ENCODE peak calls at places on chromosomes 7 and 10, in ten cellular contexts. Y is neuronal stem cell, J is NT2/D1, Q is mammary epithelial cell, W is NB4, T is left ventricle myocardium inferior, S is lower leg skin, B is A673, P is ovary, C is BJ. X is an unnamed sample.

GRCh38 chr7:86598311-86598710 is 45.4 kb upstream of the GRM3 start:
- DNase-seq in Y (no peak), J (peak; percentile 27), Q (no peak), W (peak; percentile 36), T (no peak), S (no peak), B (peak; percentile 39), P (no peak), C (no peak), X (no peak)

GRCh38 chr7:18624436-18624835 is 128.9 kb downstream of the HDAC9 start:
- DNase-seq in Y (no peak), J (no peak), Q (no peak), W (no peak), T (no peak), S (no peak), B (peak; percentile 85), P (no peak), C (no peak), X (no peak)

GRCh38 chr7:107479303-107479702 is 9.4 kb downstream of the GPR22 start:
- DNase-seq in Y (no peak), J (no peak), Q (no peak), W (no peak), T (no peak), S (no peak), B (no peak), P (no peak), C (no peak), X (no peak)

GRCh38 chr7:122380993-122381392 is 76.4 kb upstream of the FEZF1 start:
- DNase-seq in Y (peak; percentile 23), J (no peak), Q (no peak), W (no peak), T (no peak), S (no peak), B (peak; percentile 23), P (no peak), C (no peak), X (no peak)

GRCh38 chr10:110876000-110876399 is 4.3 kb downstream of the PDCD4 start:
- DNase-seq in Y (no peak), J (no peak), Q (no peak), W (no peak), T (no peak), S (no peak), B (no peak), P (no peak), C (no peak), X (no peak)

GRCh38 chr10:128022216-128023196 is 103.7 kb downstream of the MKI67 start:
- DNase-seq in Y (no peak), J (no peak), Q (no peak), W (no peak), T (no peak), S (no peak), B (no peak), P (no peak), C (no peak), X (no peak)

GRCh38 chr7:45885264-45885882 is 2.9 kb upstream of the IGFBP1 start:
- DNase-seq in Y (no peak), J (no peak), Q (peak; percentile 67), W (no peak), T (no peak), S (no peak), B (no peak), P (no peak), C (no peak), X (no peak)

GRCh38 chr10:88379575-88379974 is 203.5 kb downstream of the RNLS start:
- DNase-seq in Y (no peak), J (no peak), Q (peak; percentile 62), W (peak; percentile 14), T (no peak), S (no peak), B (no peak), P (no peak), C (no peak), X (no peak)

GRCh38 chr7:140238778-140239652 is 62.2 kb upstream of the KDM7A start:
- DNase-seq in Y (no peak), J (no peak), Q (no peak), W (no peak), T (no peak), S (no peak), B (no peak), P (no peak), C (no peak), X (no peak)

GRCh38 chr10:69123306-69123746 is 652 bp upstream of the VPS26A start:
- DNase-seq in Y (no peak), J (peak; percentile 33), Q (peak; percentile 69), W (no peak), T (peak; percentile 57), S (no peak), B (peak; percentile 77), P (no peak), C (peak; percentile 7), X (no peak)

GRCh38 chr10:34677591-34677990 is 137.5 kb downstream of the PARD3 start:
- DNase-seq in Y (no peak), J (no peak), Q (no peak), W (no peak), T (no peak), S (no peak), B (peak; percentile 32), P (no peak), C (no peak), X (no peak)

GRCh38 chr7:112395411-112395810 is 54.8 kb upstream of the IFRD1 start:
- DNase-seq in Y (no peak), J (no peak), Q (no peak), W (peak; percentile 24), T (no peak), S (no peak), B (peak; percentile 76), P (no peak), C (no peak), X (no peak)

GRCh38 chr10:22321156-22321711 is 335 bp downstream of the BMI1 start:
- DNase-seq in Y (peak; percentile 75), J (no peak), Q (peak; percentile 73), W (peak; percentile 70), T (peak; percentile 72), S (peak; percentile 47), B (peak; percentile 83), P (peak; percentile 57), C (no peak), X (no peak)

GRCh38 chr7:1175967-1176851 is 16.2 kb upstream of the ZFAND2A start:
- DNase-seq in Y (peak; percentile 80), J (peak; percentile 70), Q (peak; percentile 40), W (peak; percentile 92), T (peak; percentile 80), S (peak; percentile 73), B (peak; percentile 88), P (peak; percentile 86), C (no peak), X (no peak)
- H3K4me3 ChIP-seq in Y (no peak overlapping the region), J (no peak overlapping the region), Q (no peak overlapping the region), W (peak overlapping the region; percentile 38), T (peak overlapping the region; percentile 51), S (no peak overlapping the region), B (peak overlapping the region; percentile 28), P (no peak overlapping the region), C (peak overlapping the region; percentile 25), X (peak overlapping the region; percentile 1)

DNA sequence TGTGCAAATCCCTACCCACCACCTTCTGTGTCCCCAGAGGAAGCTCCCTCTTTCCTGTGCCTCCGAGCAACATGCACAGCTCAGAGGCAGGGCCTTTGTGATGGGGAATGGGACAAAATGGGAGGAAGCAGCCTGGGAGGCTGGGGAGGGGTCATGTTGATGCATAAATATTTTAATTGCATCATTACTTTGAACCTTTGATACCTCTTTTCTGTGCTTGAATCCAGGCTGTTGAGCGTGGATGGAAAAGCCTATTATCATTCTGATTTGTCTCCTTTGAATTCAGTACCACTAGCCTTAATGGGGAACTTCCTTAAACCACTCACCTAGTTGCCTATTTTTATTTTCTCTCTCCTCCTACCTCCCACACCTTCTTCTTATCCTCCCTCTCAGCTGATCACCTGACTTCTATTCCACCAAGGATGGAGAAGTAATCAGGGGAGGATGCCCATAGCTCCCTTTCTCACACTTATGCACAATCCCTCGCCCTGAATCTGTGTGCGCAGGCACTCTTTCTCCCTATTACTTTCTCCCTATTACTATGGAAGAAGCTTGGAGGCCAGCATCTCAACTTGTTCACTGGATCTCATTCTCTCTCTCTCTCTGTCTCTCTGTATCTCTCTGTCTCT is 78.5 kb downstream of the SEC61G start:
- DNase-seq in Y (no peak), J (peak; percentile 75), Q (no peak), W (no peak), T (no peak), S (no peak), B (no peak), P (no peak), C (no peak), X (no peak)
- H3K4me3 ChIP-seq in Y (no peak overlapping the region), J (no peak overlapping the region), Q (no peak overlapping the region), W (no peak overlapping the region), T (no peak overlapping the region), S (no peak overlapping the region), B (no peak overlapping the region), P (no peak overlapping the region), C (no peak overlapping the region), X (no peak overlapping the region)

GRCh38 chr7:39304178-39304577 is 262.0 kb upstream of the YAE1 start:
- DNase-seq in Y (no peak), J (no peak), Q (no peak), W (no peak), T (no peak), S (no peak), B (no peak), P (no peak), C (no peak), X (no peak)

GRCh38 chr7:39300276-39300675 is 265.9 kb upstream of the YAE1 start:
- DNase-seq in Y (no peak), J (no peak), Q (no peak), W (no peak), T (no peak), S (no peak), B (no peak), P (no peak), C (peak; percentile 20), X (no peak)

GRCh38 chr7:39304683-39305405 is 261.4 kb upstream of the YAE1 start:
- DNase-seq in Y (no peak), J (no peak), Q (no peak), W (no peak), T (no peak), S (no peak), B (no peak), P (no peak), C (peak; percentile 25), X (no peak)

GRCh38 chr7:39295791-39296190 is 270.4 kb upstream of the YAE1 start:
- DNase-seq in Y (no peak), J (no peak), Q (no peak), W (no peak), T (no peak), S (no peak), B (no peak), P (no peak), C (no peak), X (no peak)

DNA sequence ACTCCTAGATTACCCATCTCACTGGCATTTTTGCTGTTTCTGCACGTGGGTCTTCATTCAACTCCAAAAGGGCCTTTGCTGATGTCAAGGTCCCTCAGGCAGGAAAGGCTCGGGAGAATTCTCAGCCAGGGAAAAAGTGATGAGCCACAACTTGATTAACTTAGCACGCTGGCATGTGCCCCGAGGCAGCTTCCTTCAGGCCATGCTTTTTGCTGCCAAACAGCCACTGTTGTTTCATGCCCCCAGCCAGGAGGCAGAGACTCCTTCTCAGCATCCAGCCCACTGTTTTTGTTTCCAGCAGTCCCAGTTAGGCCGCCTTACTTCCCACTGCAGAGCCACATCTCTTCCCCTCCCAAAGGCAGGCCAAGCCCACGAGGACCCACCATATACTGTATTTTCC is 266.5 kb upstream of the YAE1 start:
- DNase-seq in Y (no peak), J (no peak), Q (no peak), W (no peak), T (no peak), S (no peak), B (no peak), P (no peak), C (no peak), X (no peak)
- H3K4me3 ChIP-seq in Y (no peak overlapping the region), J (no peak overlapping the region), Q (no peak overlapping the region), W (no peak overlapping the region), T (no peak overlapping the region), S (no peak overlapping the region), B (no peak overlapping the region), P (no peak overlapping the region), C (no peak overlapping the region), X (no peak overlapping the region)

GRCh38 chr7:151309306-151309705 is 32.3 kb upstream of the NUB1 start:
- DNase-seq in Y (no peak), J (no peak), Q (no peak), W (no peak), T (no peak), S (no peak), B (peak; percentile 23), P (no peak), C (peak; percentile 30), X (peak; percentile 42)
- H3K4me3 ChIP-seq in Y (no peak overlapping the region), J (no peak overlapping the region), Q (no peak overlapping the region), W (no peak overlapping the region), T (no peak overlapping the region), S (no peak overlapping the region), B (no peak overlapping the region), P (no peak overlapping the region), C (no peak overlapping the region), X (no peak overlapping the region)